ENCODE peak calls at places on chromosome 13, in four cellular contexts. V is foreskin fibroblast; M is HCEC 1CT; L is activated CD4-positive, alpha-beta T cell treated with anti-CD3 and anti-CD28 coated beads, Interleukin-2, amount 10 ng/mL, durations not matched to agents 7 days and 5 days. K is an unnamed sample.

GRCh38 chr13:40334031-40334430 is 332.4 kb downstream of the FOXO1 start:
- DNase-seq in V (no peak), M (no peak), L (no peak), K (no peak)

GRCh38 chr13:58134525-58134924 is 503.0 kb downstream of the PCDH17 start:
- DNase-seq in V (no peak), M (no peak), L (no peak), K (no peak)

GRCh38 chr13:113981201-113981605 is 7.3 kb upstream of the C13orf46 start:
- DNase-seq in V (no peak), M (no peak), L (no peak), K (no peak)

GRCh38 chr13:45446181-45446580 is 18.6 kb upstream of the COG3 start:
- DNase-seq in V (peak; percentile 57), M (peak; percentile 47), L (no peak), K (no peak)

GRCh38 chr13:44648392-44649117 is 72.4 kb upstream of the TSC22D1 start:
- DNase-seq in V (peak; percentile 59), M (peak; percentile 46), L (no peak), K (no peak)

GRCh38 chr13:73496711-73497110 is 437.9 kb downstream of the KLF5 start:
- DNase-seq in V (no peak), M (peak; percentile 33), L (no peak), K (no peak)

GRCh38 chr13:30766957-30767603 is 31.7 kb downstream of the ALOX5AP start:
- DNase-seq in V (no peak), M (no peak), L (no peak), K (no peak)

GRCh38 chr13:98824376-98825160 is 72.1 kb upstream of the SLC15A1 start:
- DNase-seq in V (peak; percentile 61), M (peak; percentile 28), L (no peak), K (no peak)

GRCh38 chr13:63696055-63696454 is 2280.4 kb upstream of the PCDH20 start:
- DNase-seq in V (peak; percentile 55), M (no peak), L (no peak), K (peak; percentile 1)

GRCh38 chr13:72062566-72062965 is 195.6 kb upstream of the DACH1 start:
- DNase-seq in V (no peak), M (no peak), L (peak; percentile 10), K (no peak)

GRCh38 chr13:106159295-106160195 is 375.9 kb downstream of the EFNB2 start:
- DNase-seq in V (no peak), M (no peak), L (no peak), K (no peak)

GRCh38 chr13:29791997-29792775 is 58.2 kb downstream of the UBL3 start:
- DNase-seq in V (no peak), M (no peak), L (no peak), K (no peak)

GRCh38 chr13:48266967-48267639 is 34.1 kb downstream of the ITM2B start:
- DNase-seq in V (peak; percentile 19), M (no peak), L (no peak), K (no peak)

K was measured in AG08396.